ENCODE peak calls at places on chromosomes 6 and 20, in eight cellular contexts. One of them, this sample, is unnamed.

GRCh38 chr6:99349620-99350141 is at the start of gene FAXC:
- DNase-seq in astrocyte: peak
- DNase-seq in fibroblast of gingiva: peak
- DNase-seq in SK-N-DZ: peak
- DNase-seq in neural crest cell: peak
- DNase-seq in nucleus accumbens: no peak
- DNase-seq in T-helper 1 cell: no peak
- DNase-seq in SJSA1: peak
- DNase-seq in this sample: no peak

GRCh38 chr20:44526129-44526528 is 4.3 kb upstream of the SERINC3 start:
- DNase-seq in astrocyte: peak
- DNase-seq in fibroblast of gingiva: peak
- DNase-seq in SK-N-DZ: no peak
- DNase-seq in neural crest cell: no peak
- DNase-seq in nucleus accumbens: no peak
- DNase-seq in T-helper 1 cell: no peak
- DNase-seq in SJSA1: no peak
- DNase-seq in this sample: no peak

GRCh38 chr6:151291145-151292055 is 51.6 kb downstream of the AKAP12 start:
- DNase-seq in astrocyte: peak
- DNase-seq in fibroblast of gingiva: peak
- DNase-seq in SK-N-DZ: peak
- DNase-seq in neural crest cell: no peak
- DNase-seq in nucleus accumbens: no peak
- DNase-seq in T-helper 1 cell: no peak
- DNase-seq in SJSA1: no peak
- DNase-seq in this sample: no peak

GRCh38 chr6:45930419-45931059 is 85.1 kb downstream of the CLIC5 start:
- DNase-seq in astrocyte: peak
- DNase-seq in fibroblast of gingiva: peak
- DNase-seq in SK-N-DZ: peak
- DNase-seq in neural crest cell: peak
- DNase-seq in nucleus accumbens: peak
- DNase-seq in T-helper 1 cell: peak
- DNase-seq in SJSA1: peak
- DNase-seq in this sample: peak

GRCh38 chr20:17833036-17833674 is 133.4 kb downstream of the BANF2 start:
- DNase-seq in astrocyte: peak
- DNase-seq in fibroblast of gingiva: peak
- DNase-seq in SK-N-DZ: no peak
- DNase-seq in neural crest cell: no peak
- DNase-seq in nucleus accumbens: no peak
- DNase-seq in T-helper 1 cell: no peak
- DNase-seq in SJSA1: no peak
- DNase-seq in this sample: no peak

GRCh38 chr20:41854765-41855164 is 236.6 kb upstream of the CHD6 start:
- DNase-seq in astrocyte: no peak
- DNase-seq in fibroblast of gingiva: no peak
- DNase-seq in SK-N-DZ: no peak
- DNase-seq in neural crest cell: no peak
- DNase-seq in nucleus accumbens: no peak
- DNase-seq in T-helper 1 cell: no peak
- DNase-seq in SJSA1: no peak
- DNase-seq in this sample: no peak

GRCh38 chr6:115554060-115554459 is 506.6 kb downstream of the FRK start:
- DNase-seq in astrocyte: no peak
- DNase-seq in fibroblast of gingiva: no peak
- DNase-seq in SK-N-DZ: peak
- DNase-seq in neural crest cell: no peak
- DNase-seq in nucleus accumbens: no peak
- DNase-seq in T-helper 1 cell: no peak
- DNase-seq in SJSA1: no peak
- DNase-seq in this sample: no peak

GRCh38 chr20:56358600-56359211 is at the start of gene FAM210B:
- DNase-seq in astrocyte: peak
- DNase-seq in fibroblast of gingiva: peak
- DNase-seq in SK-N-DZ: peak
- DNase-seq in neural crest cell: peak
- DNase-seq in nucleus accumbens: peak
- DNase-seq in T-helper 1 cell: peak
- DNase-seq in SJSA1: peak
- DNase-seq in this sample: peak

GRCh38 chr6:52877168-52877567 is 32.3 kb downstream of the GSTA3 start:
- DNase-seq in astrocyte: peak
- DNase-seq in fibroblast of gingiva: peak
- DNase-seq in SK-N-DZ: no peak
- DNase-seq in neural crest cell: no peak
- DNase-seq in nucleus accumbens: no peak
- DNase-seq in T-helper 1 cell: no peak
- DNase-seq in SJSA1: no peak
- DNase-seq in this sample: no peak

GRCh38 chr6:153131037-153131981 is at the start of gene RGS17:
- DNase-seq in astrocyte: peak
- DNase-seq in fibroblast of gingiva: peak
- DNase-seq in SK-N-DZ: peak
- DNase-seq in neural crest cell: peak
- DNase-seq in nucleus accumbens: no peak
- DNase-seq in T-helper 1 cell: peak
- DNase-seq in SJSA1: peak
- DNase-seq in this sample: peak

GRCh38 chr20:41533537-41534136 is 84.5 kb downstream of the CHD6 start:
- DNase-seq in astrocyte: no peak
- DNase-seq in fibroblast of gingiva: no peak
- DNase-seq in SK-N-DZ: no peak
- DNase-seq in neural crest cell: no peak
- DNase-seq in nucleus accumbens: no peak
- DNase-seq in T-helper 1 cell: no peak
- DNase-seq in SJSA1: no peak
- DNase-seq in this sample: no peak